ENCODE peak calls at places on chromosomes 16 and 17, in four cellular contexts. B, G, M and H are unnamed samples. For H3K79me2 and H3K4me1, the result is how much of the 10 kb centered on the place peaks cover.

GRCh38 chr17:78817123-78817522 is 23.5 kb downstream of the USP36 start:
- DNase-seq in G (no peak), M (no peak), B (peak), H (no peak)

GRCh38 chr16:88499836-88500251 is 46.8 kb downstream of the ZFPM1 start:
- DNase-seq in M (no peak), G (no peak), B (no peak), H (no peak)

GRCh38 chr16:10339777-10340752 is 45.8 kb upstream of the ATF7IP2 start:
- DNase-seq in B (no peak), M (no peak), G (no peak), H (no peak)

GRCh38 chr16:25838724-25839186 is 147.0 kb downstream of the HS3ST4 start:
- DNase-seq in G (peak), B (peak), M (peak), H (peak)

GRCh38 chr17:82984751-82985435 is 94.5 kb upstream of the METRNL start:
- DNase-seq in M (no peak), B (no peak), G (peak), H (no peak)

GRCh38 chr17:71327376-71328059 is 793.3 kb upstream of the SOX9 start:
- DNase-seq in G (peak), B (no peak), M (peak), H (no peak)

GRCh38 chr16:73170587-73170986 is 122.7 kb upstream of the ZFHX3 start:
- DNase-seq in B (no peak), G (no peak), M (no peak), H (peak)

GRCh38 chr16:84246679-84247077 is 6.9 kb upstream of the KCNG4 start:
- DNase-seq in B (no peak), G (no peak), M (no peak), H (no peak)

GRCh38 chr17:7043195-7043543 is 723 bp downstream of the SLC16A11 start:
- DNase-seq in B (peak), M (no peak), G (no peak), H (no peak)

GRCh38 chr17:58968662-58969061 is 138.0 kb downstream of the TRIM37 start:
- DNase-seq in M (no peak), B (no peak), G (no peak), H (no peak)

GRCh38 chr16:90008708-90009145 is 10.5 kb downstream of the DBNDD1 start:
- DNase-seq in M (no peak), G (no peak), B (no peak), H (no peak)

GRCh38 chr17:42132941-42133340 is 10.3 kb downstream of the HSPB9 start:
- DNase-seq in M (peak), G (no peak), B (peak), H (no peak)

GRCh38 chr16:78628526-78628925 is 529.1 kb downstream of the WWOX start:
- DNase-seq in M (no peak), B (no peak), G (no peak), H (no peak)

GRCh38 chr17:77916771-77917481 is 41.6 kb upstream of the TNRC6C start:
- DNase-seq in B (peak), M (no peak), G (no peak), H (no peak)

GRCh38 chr17:83203472-83204221 is 124.2 kb downstream of the METRNL start:
- DNase-seq in M (peak), B (no peak), G (no peak), H (no peak)

GRCh38 chr16:11235703-11235991 is 20.4 kb downstream of the SOCS1 start:
- DNase-seq in M (no peak), G (no peak), B (no peak), H (no peak)

GRCh38 chr16:82756283-82756599 is 129.5 kb downstream of the CDH13 start:
- DNase-seq in G (no peak), B (no peak), M (no peak), H (no peak)

GRCh38 chr17:28407130-28407973 is 1.3 kb upstream of the SLC46A1 start:
- DNase-seq in G (no peak), B (no peak), M (no peak), H (no peak)

GRCh38 chr17:57823469-57824401 is 26.1 kb downstream of the MRPS23 start:
- DNase-seq in G (no peak), M (peak), B (no peak), H (no peak)

DNA sequence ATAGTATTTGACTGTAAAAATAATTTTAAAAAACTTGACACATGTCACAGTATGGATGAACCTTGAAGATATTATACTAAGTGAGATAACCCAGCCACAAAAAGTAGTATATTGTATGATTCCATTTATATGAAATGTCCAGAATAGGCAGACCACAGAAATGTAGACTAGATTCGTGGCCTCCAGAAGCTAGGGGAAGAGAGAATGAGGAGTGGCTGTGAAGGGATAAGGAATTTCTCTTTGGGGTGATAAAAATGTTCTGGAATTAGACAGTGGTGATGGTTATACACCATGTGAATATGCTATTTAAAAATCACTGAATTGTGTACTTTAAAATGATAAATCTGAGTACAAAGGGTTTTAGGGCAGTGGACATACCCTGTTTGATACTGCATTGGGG is 253.1 kb upstream of the DYNLRB2 start:
- DNase-seq in B (no peak), M (no peak), G (no peak), H (no peak)
- H3K79me2 ChIP-seq in B (under half), M (under half), G (under half), H (under half)

DNA sequence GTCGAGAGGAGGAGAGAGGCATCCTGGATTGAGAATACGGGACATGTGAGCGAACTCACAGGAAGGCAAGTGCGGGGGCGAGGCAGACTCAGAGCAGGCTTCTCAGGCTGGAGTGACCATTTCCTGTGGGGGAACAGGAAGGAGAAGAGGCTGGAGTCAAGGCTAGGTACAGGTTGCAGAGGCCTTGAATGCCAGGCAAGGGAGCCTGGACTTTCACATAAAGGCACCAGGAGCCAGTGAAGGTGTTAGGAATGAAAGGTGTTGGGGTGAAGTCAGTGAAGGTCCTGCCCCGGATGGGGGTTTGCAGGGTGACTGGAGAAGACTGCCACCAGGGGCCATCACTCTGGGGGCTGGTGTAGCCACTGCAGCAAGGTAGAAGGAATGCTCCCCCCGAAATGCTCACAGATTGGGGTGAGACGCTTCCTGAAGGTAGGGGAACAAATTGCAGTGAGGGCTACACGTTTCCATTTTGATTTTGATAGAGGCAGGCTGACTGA is 5.3 kb upstream of the GPRC5C start:
- DNase-seq in M (peak), B (no peak), G (no peak), H (no peak)
- H3K4me1 ChIP-seq in M (under half), B (under half), G (under half), H (under half)

GRCh38 chr17:46118969-46119368 is 74.3 kb downstream of the KANSL1 start:
- DNase-seq in B (no peak), G (no peak), M (no peak), H (no peak)

GRCh38 chr17:46121841-46122485 is 71.3 kb downstream of the KANSL1 start:
- DNase-seq in G (no peak), M (no peak), B (peak), H (peak)

GRCh38 chr17:46117850-46118696 is 75.2 kb downstream of the KANSL1 start:
- DNase-seq in G (no peak), B (no peak), M (no peak), H (no peak)

GRCh38 chr17:46121165-46121764 is 72.0 kb downstream of the KANSL1 start:
- DNase-seq in B (no peak), M (no peak), G (no peak), H (no peak)

GRCh38 chr17:46120078-46120477 is 73.2 kb downstream of the KANSL1 start:
- DNase-seq in B (peak), M (no peak), G (no peak), H (no peak)
- H3K4me2 ChIP-seq in B (peak), M (no peak), G (no peak), H (no peak)

GRCh38 chr17:49018673-49019215 is 21.6 kb downstream of the IGF2BP1 start:
- DNase-seq in M (no peak), G (no peak), B (no peak), H (no peak)
- H3K79me2 ChIP-seq in M (half or more), G (under half), B (under half), H (under half)

GRCh38 chr17:40557531-40558299 is 7.6 kb downstream of the CCR7 start:
- DNase-seq in B (no peak), M (no peak), G (no peak), H (no peak)
- H3K4me1 ChIP-seq in B (under half), M (under half), G (under half), H (under half)

GRCh38 chr16:86572616-86573015 is 5.7 kb upstream of the FOXL1 start:
- DNase-seq in B (no peak), M (no peak), G (no peak), H (no peak)
- H3K4me2 ChIP-seq in B (no peak), M (no peak), G (no peak), H (no peak)

GRCh38 chr17:61981323-61981722 is 53.5 kb upstream of the INTS2 start:
- DNase-seq in G (peak), M (peak), B (no peak), H (peak)

GRCh38 chr17:61980535-61980934 is 52.8 kb upstream of the INTS2 start:
- DNase-seq in M (no peak), B (no peak), G (no peak), H (no peak)

GRCh38 chr17:61989509-61989908 is 61.7 kb upstream of the INTS2 start:
- DNase-seq in G (no peak), B (no peak), M (no peak), H (no peak)

GRCh38 chr17:61986898-61987297 is 59.1 kb upstream of the INTS2 start:
- DNase-seq in M (no peak), G (peak), B (no peak), H (no peak)

GRCh38 chr17:61984826-61985225 is 57.0 kb upstream of the INTS2 start:
- DNase-seq in M (no peak), B (no peak), G (no peak), H (no peak)
- H3K79me2 ChIP-seq in M (half or more), B (under half), G (under half), H (under half)

GRCh38 chr17:17056167-17056562 is 13.9 kb downstream of the MPRIP start:
- DNase-seq in G (no peak), M (peak), B (no peak), H (no peak)
- H3K4me1 ChIP-seq in G (under half), M (half or more), B (under half), H (under half)